ENCODE peak calls at places on chromosomes 5 and 9, in eight cellular contexts. J is choroid plexus epithelial cell, E is PC-3, A is pancreas, W is heart right ventricle, T is WERI-Rb-1, U is OCI-LY7, V is fibroblast of lung. M is an unnamed sample.

GRCh38 chr5:133950821-133951612 is 17.4 kb downstream of the C5orf15 start:
- DNase-seq in U (no peak), T (no peak), A (no peak), E (no peak), J (no peak), W (peak), V (peak), M (no peak)

GRCh38 chr5:173807150-173807784 is 80.9 kb upstream of the CPEB4 start:
- DNase-seq in V (no peak), J (no peak), W (no peak), U (no peak), A (no peak), E (no peak), T (no peak), M (peak)

GRCh38 chr9:95343725-95344287 is 26.3 kb upstream of the FANCC start:
- DNase-seq in V (peak), W (no peak), E (no peak), U (no peak), J (no peak), T (no peak), A (no peak), M (no peak)

GRCh38 chr5:133520991-133521706 is 91.2 kb downstream of the FSTL4 start:
- DNase-seq in T (no peak), W (no peak), U (no peak), J (no peak), V (no peak), E (no peak), A (no peak), M (no peak)

GRCh38 chr5:113663879-113664278 is 150.4 kb downstream of the YTHDC2 start:
- DNase-seq in A (peak), U (peak), V (peak), W (peak), T (peak), E (peak), J (peak), M (no peak)

GRCh38 chr9:111412280-111412679 is 71.9 kb downstream of the ECPAS start:
- DNase-seq in U (no peak), A (no peak), T (no peak), V (no peak), W (no peak), E (no peak), J (no peak), M (no peak)

GRCh38 chr5:104189909-104190308 is 627.3 kb upstream of the NUDT12 start:
- DNase-seq in V (peak), A (no peak), E (peak), J (peak), U (no peak), T (no peak), W (no peak), M (no peak)

GRCh38 chr9:100474082-100474949 is 1.4 kb downstream of the TMEFF1 start:
- DNase-seq in A (no peak), T (peak), V (no peak), E (no peak), U (peak), J (no peak), W (no peak), M (no peak)

GRCh38 chr5:127957183-127957582 is 126.4 kb upstream of the SLC12A2 start:
- DNase-seq in V (peak), W (peak), T (peak), E (peak), U (no peak), J (peak), A (no peak), M (no peak)

GRCh38 chr5:56327810-56328209 is 94.7 kb upstream of the ANKRD55 start:
- DNase-seq in W (no peak), V (no peak), U (no peak), J (no peak), A (no peak), E (no peak), T (no peak), M (no peak)

GRCh38 chr9:125761685-125762084 is 14.5 kb downstream of the PBX3 start:
- DNase-seq in U (no peak), E (no peak), V (no peak), W (no peak), A (no peak), J (no peak), T (no peak), M (no peak)

GRCh38 chr9:130276121-130276520 is 10.6 kb downstream of the HMCN2 start:
- DNase-seq in W (no peak), U (no peak), E (peak), V (peak), A (no peak), J (peak), T (no peak), M (no peak)

GRCh38 chr5:141604318-141604717 is 14.5 kb downstream of the DIAPH1 start:
- DNase-seq in A (no peak), E (peak), V (peak), T (no peak), U (peak), J (peak), W (peak), M (peak)

GRCh38 chr5:98060148-98060547 is 713.3 kb upstream of the RGMB start:
- DNase-seq in U (no peak), A (no peak), J (no peak), W (no peak), E (no peak), T (no peak), V (no peak), M (no peak)

GRCh38 chr9:35906923-35907699 is 1.1 kb downstream of the HRCT1 start:
- DNase-seq in A (no peak), E (peak), T (peak), U (no peak), V (peak), W (peak), J (peak), M (peak)

GRCh38 chr5:2280318-2280717 is 397.6 kb upstream of the IRX4 start:
- DNase-seq in U (no peak), V (no peak), T (no peak), E (no peak), J (no peak), A (no peak), W (no peak), M (no peak)

GRCh38 chr9:92439921-92440750 is 15.9 kb upstream of the OMD start:
- DNase-seq in J (peak), U (no peak), W (no peak), A (no peak), V (peak), E (peak), T (no peak), M (no peak)

GRCh38 chr5:179827684-179828083 is 7.0 kb downstream of the SQSTM1 start:
- DNase-seq in E (peak), V (peak), W (no peak), T (no peak), U (no peak), A (no peak), J (peak), M (no peak)

GRCh38 chr5:148778891-148779290 is 47.5 kb upstream of the ADRB2 start:
- DNase-seq in T (no peak), U (no peak), J (no peak), W (no peak), V (no peak), E (no peak), A (no peak), M (no peak)

GRCh38 chr5:124963236-124963929 is 216.9 kb upstream of the ZNF608 start:
- DNase-seq in A (peak), W (no peak), E (peak), J (peak), U (no peak), T (no peak), V (peak), M (no peak)

GRCh38 chr5:137656558-137656957 is 79.3 kb downstream of the KLHL3 start:
- DNase-seq in E (no peak), T (no peak), V (no peak), A (no peak), W (no peak), J (no peak), U (no peak), M (no peak)
- H3K4me3 ChIP-seq in E (no peak), T (no peak), V (no peak), A (no peak), W (no peak), J (no peak), U (no peak), M (no peak)

DNA sequence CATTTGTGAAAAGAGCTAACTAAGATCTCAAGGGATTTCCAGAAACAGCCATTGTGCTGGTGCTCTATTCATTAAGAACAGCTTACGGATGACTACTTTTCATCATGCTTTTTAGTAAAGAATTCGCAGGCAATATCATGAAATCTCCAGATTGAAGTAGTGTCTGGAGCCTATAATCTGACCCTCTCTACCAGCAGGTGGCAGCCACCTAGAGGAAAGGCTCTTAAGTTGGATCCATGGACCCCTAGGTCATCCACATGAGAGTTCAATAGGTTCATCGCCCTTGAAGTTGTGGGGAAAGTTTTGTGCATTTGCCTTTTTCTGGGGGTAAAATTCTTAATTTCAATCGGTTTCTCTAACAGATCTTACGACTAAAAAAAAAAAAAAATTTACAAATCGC is 82.3 kb downstream of the SLC1A3 start:
- DNase-seq in U (peak), W (no peak), T (peak), V (no peak), A (no peak), E (peak), J (peak), M (no peak)
- TF ChIP-seq CTCF in U (peak), W (peak), T (peak), V (peak), A (no peak), E (peak), J (peak), M (no peak)

GRCh38 chr5:107744418-107745330 is 73.9 kb upstream of the EFNA5 start:
- DNase-seq in T (no peak), J (no peak), W (no peak), U (no peak), A (no peak), V (no peak), E (no peak), M (no peak)
- H3K4me3 ChIP-seq in T (no peak), J (no peak), W (no peak), U (no peak), A (no peak), V (no peak), E (no peak), M (no peak)

GRCh38 chr9:115694014-115694413 is 459.6 kb upstream of the PAPPA start:
- DNase-seq in W (peak), V (peak), J (peak), T (peak), A (no peak), U (no peak), E (peak), M (no peak)
- TF ChIP-seq CTCF in W (peak), V (peak), J (peak), T (peak), A (no peak), U (peak), E (peak), M (no peak)

M was measured in lower leg skin.